ENCODE peak calls at places on chromosomes 4 and X, in six cellular contexts. P, Y, F, K, D and B are unnamed samples.

GRCh38 chr4:72084587-72085011 is 52.8 kb downstream of the NPFFR2 start:
- DNase-seq in P (no peak), Y (no peak), F (no peak), K (peak; percentile 34), D (no peak), B (no peak)

GRCh38 chr4:132180020-132180427 is 969.1 kb upstream of the PCDH10 start:
- DNase-seq in P (no peak), Y (peak; percentile 37), F (no peak), K (no peak), D (no peak), B (no peak)

GRCh38 chr4:128600996-128601857 is 208.3 kb upstream of the JADE1 start:
- DNase-seq in P (no peak), Y (peak; percentile 96), F (no peak), K (no peak), D (peak; percentile 82), B (no peak)

GRCh38 chr4:165834116-165834515 is 38.9 kb upstream of the TLL1 start:
- DNase-seq in P (no peak), Y (no peak), F (no peak), K (no peak), D (no peak), B (no peak)

GRCh38 chrX:10952619-10953018 is 158.5 kb upstream of the HCCS start:
- DNase-seq in P (no peak), Y (no peak), F (no peak), K (no peak), D (no peak), B (peak; percentile 5)

GRCh38 chr4:149884046-149884445 is 68.4 kb upstream of the IQCM start:
- DNase-seq in P (no peak), Y (no peak), F (no peak), K (no peak), D (no peak), B (no peak)

GRCh38 chrX:63784902-63785692 is at the start of gene ARHGEF9:
- DNase-seq in P (peak; percentile 14), Y (no peak), F (no peak), K (peak; percentile 73), D (no peak), B (peak; percentile 9)

GRCh38 chr4:10317345-10317744 is 139.9 kb downstream of the ZNF518B start:
- DNase-seq in P (no peak), Y (no peak), F (no peak), K (no peak), D (no peak), B (no peak)

GRCh38 chr4:184316821-184317220 is 99.1 kb upstream of the ENPP6 start:
- DNase-seq in P (no peak), Y (no peak), F (no peak), K (no peak), D (no peak), B (no peak)

GRCh38 chr4:158094413-158095110 is 78.3 kb downstream of the GASK1B start:
- DNase-seq in P (no peak), Y (peak; percentile 83), F (no peak), K (no peak), D (no peak), B (no peak)

GRCh38 chrX:100407147-100407783 is 2.8 kb downstream of the PCDH19 start:
- DNase-seq in P (no peak), Y (no peak), F (no peak), K (no peak), D (no peak), B (no peak)

GRCh38 chrX:100407784-100408642 is 2.1 kb downstream of the PCDH19 start:
- DNase-seq in P (no peak), Y (no peak), F (no peak), K (peak; percentile 51), D (no peak), B (no peak)

GRCh38 chrX:100410083-100410590 is at the start of gene PCDH19:
- DNase-seq in P (no peak), Y (peak; percentile 12), F (no peak), K (peak; percentile 89), D (peak; percentile 66), B (peak; percentile 4)

GRCh38 chrX:100409316-100410082 is 574 bp downstream of the PCDH19 start:
- DNase-seq in P (no peak), Y (no peak), F (no peak), K (no peak), D (no peak), B (no peak)

DNA sequence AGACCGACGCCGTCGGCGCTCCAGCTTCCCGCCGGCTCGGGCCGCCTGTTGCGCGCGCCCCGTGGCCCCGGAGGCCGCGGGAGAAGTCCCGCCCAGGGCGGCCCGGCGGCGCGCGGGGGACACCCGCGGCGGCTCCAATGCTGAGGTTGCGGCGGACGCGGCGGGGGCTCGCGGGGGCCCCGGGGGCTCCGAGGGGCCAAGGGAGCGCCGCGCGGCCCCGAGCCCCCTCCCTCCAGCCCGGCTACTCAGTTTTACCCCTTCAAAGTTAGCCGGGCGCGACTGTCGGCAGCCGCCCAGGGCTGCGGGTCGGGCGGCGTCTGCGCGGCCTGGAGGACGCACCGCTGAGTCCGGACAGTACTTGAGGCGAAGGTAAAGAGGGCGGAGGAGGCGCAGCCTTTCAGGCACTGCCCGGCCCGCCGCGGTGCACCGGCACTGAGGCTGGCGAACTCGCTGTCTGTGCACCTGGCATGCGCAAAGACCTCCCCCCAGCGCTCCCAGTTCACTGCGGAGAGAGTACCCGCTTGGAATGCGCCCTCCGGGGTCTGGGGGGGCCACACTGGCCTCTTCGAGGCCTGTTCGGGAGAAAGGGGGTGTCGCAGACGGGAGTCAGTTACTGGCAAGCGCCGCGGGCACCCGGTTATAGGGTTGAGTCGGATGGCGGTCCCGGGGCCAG is 1.3 kb downstream of the PCDH19 start:
- DNase-seq in P (no peak), Y (no peak), F (no peak), K (peak; percentile 35), D (no peak), B (no peak)
- H3K4me3 ChIP-seq in P (no peak overlapping the region), Y (no peak overlapping the region), F (no peak overlapping the region), K (peak overlapping the region; percentile 39), D (no peak overlapping the region), B (no peak overlapping the region)

GRCh38 chr4:1051472-1051871 is 40.0 kb downstream of the FGFRL1 start:
- DNase-seq in P (no peak), Y (no peak), F (no peak), K (no peak), D (no peak), B (no peak)

GRCh38 chr4:1049591-1049905 is 38.1 kb downstream of the FGFRL1 start:
- DNase-seq in P (no peak), Y (no peak), F (no peak), K (no peak), D (peak; percentile 61), B (no peak)

GRCh38 chr4:1052231-1052671 is 40.8 kb downstream of the FGFRL1 start:
- DNase-seq in P (no peak), Y (no peak), F (no peak), K (no peak), D (peak; percentile 46), B (no peak)

GRCh38 chr4:1048781-1049590 is 37.6 kb downstream of the FGFRL1 start:
- DNase-seq in P (no peak), Y (no peak), F (no peak), K (no peak), D (peak; percentile 67), B (no peak)

DNA sequence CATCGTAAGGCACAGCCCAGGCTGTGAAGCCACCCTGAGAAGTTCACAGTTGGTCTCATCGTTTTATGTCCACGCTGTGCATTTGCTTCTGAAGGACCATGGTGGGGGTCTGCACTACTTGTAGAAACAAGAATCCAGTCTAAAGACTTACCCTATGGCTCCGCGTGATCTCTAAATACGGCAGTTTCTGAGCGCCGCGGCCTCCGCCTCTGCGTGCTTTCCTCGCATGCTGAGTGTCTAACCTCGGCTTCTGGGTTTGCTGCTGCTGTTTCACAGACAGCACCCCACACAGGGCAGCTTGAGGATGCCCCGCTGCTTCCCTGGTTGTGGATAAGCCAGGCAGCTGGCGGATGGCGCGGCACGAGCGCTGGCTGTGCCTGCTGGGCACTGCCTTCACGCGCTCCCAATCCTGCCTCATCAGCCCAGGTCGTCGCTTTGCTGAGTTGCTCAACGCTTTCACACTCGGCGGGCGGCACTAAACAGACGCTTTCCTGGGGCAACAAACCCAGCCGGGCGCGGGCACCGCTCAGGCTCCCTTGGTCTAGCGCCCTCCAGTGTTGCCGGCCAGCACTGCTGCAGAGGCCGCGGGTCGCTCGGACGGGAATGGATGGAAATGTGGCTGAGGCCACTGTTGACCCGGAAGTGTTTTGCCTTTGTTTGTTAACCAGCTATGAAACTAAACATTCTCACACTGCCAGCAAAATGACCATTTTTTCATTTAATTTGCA is 39.2 kb downstream of the FGFRL1 start:
- DNase-seq in P (no peak), Y (no peak), F (peak; percentile 2), K (no peak), D (peak; percentile 58), B (no peak)
- TF ChIP-seq CTCF in P (no peak), Y (peak; percentile 70), F (no peak), K (peak; percentile 41), D (no peak), B (no peak)

GRCh38 chrX:136643243-136643642 is 4.7 kb upstream of the CD40LG start:
- DNase-seq in P (no peak), Y (no peak), F (no peak), K (no peak), D (no peak), B (no peak)

GRCh38 chrX:136646602-136647239 is 1.2 kb upstream of the CD40LG start:
- DNase-seq in P (no peak), Y (no peak), F (peak; percentile 8), K (no peak), D (no peak), B (no peak)

GRCh38 chrX:136650811-136651210 is 2.9 kb downstream of the CD40LG start:
- DNase-seq in P (no peak), Y (no peak), F (no peak), K (no peak), D (no peak), B (no peak)

GRCh38 chrX:136652822-136653723 is 5.1 kb downstream of the CD40LG start:
- DNase-seq in P (no peak), Y (no peak), F (no peak), K (no peak), D (no peak), B (peak; percentile 14)

DNA sequence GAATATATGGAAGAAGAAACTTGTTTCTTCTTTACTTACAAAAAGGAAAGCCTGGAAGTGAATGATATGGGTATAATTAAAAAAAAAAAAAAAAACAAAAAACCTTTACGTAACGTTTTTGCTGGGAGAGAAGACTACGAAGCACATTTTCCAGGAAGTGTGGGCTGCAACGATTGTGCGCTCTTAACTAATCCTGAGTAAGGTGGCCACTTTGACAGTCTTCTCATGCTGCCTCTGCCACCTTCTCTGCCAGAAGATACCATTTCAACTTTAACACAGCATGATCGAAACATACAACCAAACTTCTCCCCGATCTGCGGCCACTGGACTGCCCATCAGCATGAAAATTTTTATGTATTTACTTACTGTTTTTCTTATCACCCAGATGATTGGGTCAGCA is at the start of gene CD40LG:
- DNase-seq in P (no peak), Y (no peak), F (no peak), K (no peak), D (no peak), B (no peak)
- H3K4me3 ChIP-seq in P (no peak within 1 kb of the TSS), Y (no peak within 1 kb of the TSS), F (no peak within 1 kb of the TSS), K (no peak within 1 kb of the TSS), D (no peak within 1 kb of the TSS), B (no peak within 1 kb of the TSS)

GRCh38 chr4:42750831-42751230 is 93.9 kb upstream of the ATP8A1 start:
- DNase-seq in P (no peak), Y (no peak), F (no peak), K (no peak), D (no peak), B (no peak)

DNA sequence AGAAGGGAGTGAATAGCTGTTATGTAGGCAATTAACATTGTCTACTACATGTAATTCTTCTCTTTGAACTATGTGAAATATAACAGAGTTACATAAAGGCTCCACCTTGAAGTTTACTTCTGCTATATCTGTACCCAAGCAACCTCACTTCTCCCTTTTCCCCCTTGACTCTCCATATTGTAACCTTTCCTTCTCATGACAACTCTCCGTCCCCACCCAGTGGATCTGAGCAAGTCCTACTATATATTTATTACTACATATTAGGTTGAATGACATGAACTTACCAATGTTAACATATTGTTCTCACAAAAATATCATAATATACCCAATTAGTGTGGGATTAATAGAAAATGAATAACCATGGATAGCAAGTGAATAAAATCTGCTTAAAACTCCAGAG is 93.2 kb upstream of the ATP8A1 start:
- DNase-seq in P (no peak), Y (no peak), F (peak; percentile 46), K (peak; percentile 45), D (no peak), B (peak; percentile 54)
- TF ChIP-seq CTCF in P (peak; percentile 36), Y (no peak), F (peak; percentile 59), K (no peak), D (peak; percentile 41), B (peak; percentile 31)